ENCODE peak calls at places on chromosomes 11 and 22, in six cellular contexts. One of them, this sample, is unnamed.
A peak's percentile ranks its signal among the peaks of the same experiment; 100 is the strongest.

GRCh38 chr22:38271927-38272372 is 860 bp downstream of the TMEM184B start:
- DNase-seq in HCT116: no peak
- DNase-seq in CD4-positive, alpha-beta memory T cell: no peak
- DNase-seq in Karpas-422: no peak
- DNase-seq in naive thymus-derived CD4-positive, alpha-beta T cell: peak; percentile 28
- DNase-seq in AG04450: no peak
- DNase-seq in this sample: no peak

GRCh38 chr11:26930518-26931247 is 63.2 kb upstream of the FIBIN start:
- DNase-seq in CD4-positive, alpha-beta memory T cell: no peak
- DNase-seq in Karpas-422: no peak
- DNase-seq in HCT116: no peak
- DNase-seq in AG04450: no peak
- DNase-seq in naive thymus-derived CD4-positive, alpha-beta T cell: no peak
- DNase-seq in this sample: no peak

GRCh38 chr11:34346551-34346950 is 11.3 kb downstream of the ABTB2 start:
- DNase-seq in CD4-positive, alpha-beta memory T cell: no peak
- DNase-seq in Karpas-422: no peak
- DNase-seq in naive thymus-derived CD4-positive, alpha-beta T cell: no peak
- DNase-seq in AG04450: no peak
- DNase-seq in HCT116: no peak
- DNase-seq in this sample: no peak

GRCh38 chr22:37884420-37884819 is 21.7 kb upstream of the MICALL1 start:
- DNase-seq in HCT116: no peak
- DNase-seq in AG04450: no peak
- DNase-seq in Karpas-422: no peak
- DNase-seq in CD4-positive, alpha-beta memory T cell: no peak
- DNase-seq in naive thymus-derived CD4-positive, alpha-beta T cell: no peak
- DNase-seq in this sample: no peak

GRCh38 chr11:132051704-132052103 is 681.3 kb downstream of the NTM start:
- DNase-seq in AG04450: no peak
- DNase-seq in Karpas-422: no peak
- DNase-seq in CD4-positive, alpha-beta memory T cell: no peak
- DNase-seq in naive thymus-derived CD4-positive, alpha-beta T cell: no peak
- DNase-seq in HCT116: no peak
- DNase-seq in this sample: no peak

GRCh38 chr22:46764779-46765485 is 2.5 kb downstream of the TBC1D22A start:
- DNase-seq in Karpas-422: no peak
- DNase-seq in CD4-positive, alpha-beta memory T cell: no peak
- DNase-seq in AG04450: no peak
- DNase-seq in naive thymus-derived CD4-positive, alpha-beta T cell: no peak
- DNase-seq in HCT116: no peak
- DNase-seq in this sample: no peak

GRCh38 chr11:10770626-10771254 is 19.7 kb downstream of the CTR9 start:
- DNase-seq in naive thymus-derived CD4-positive, alpha-beta T cell: no peak
- DNase-seq in CD4-positive, alpha-beta memory T cell: no peak
- DNase-seq in HCT116: peak; percentile 29
- DNase-seq in Karpas-422: peak; percentile 76
- DNase-seq in AG04450: no peak
- DNase-seq in this sample: peak; percentile 36

GRCh38 chr11:96114178-96115070 is 190.5 kb upstream of the MTMR2 start:
- DNase-seq in Karpas-422: no peak
- DNase-seq in CD4-positive, alpha-beta memory T cell: no peak
- DNase-seq in naive thymus-derived CD4-positive, alpha-beta T cell: no peak
- DNase-seq in HCT116: no peak
- DNase-seq in AG04450: no peak
- DNase-seq in this sample: no peak

GRCh38 chr11:27545035-27545434 is 38.5 kb upstream of the LIN7C start:
- DNase-seq in Karpas-422: no peak
- DNase-seq in CD4-positive, alpha-beta memory T cell: no peak
- DNase-seq in HCT116: no peak
- DNase-seq in AG04450: no peak
- DNase-seq in naive thymus-derived CD4-positive, alpha-beta T cell: no peak
- DNase-seq in this sample: no peak

GRCh38 chr11:62269654-62270278 is at the start of gene SCGB2A2:
- DNase-seq in CD4-positive, alpha-beta memory T cell: no peak
- DNase-seq in Karpas-422: no peak
- DNase-seq in AG04450: no peak
- DNase-seq in naive thymus-derived CD4-positive, alpha-beta T cell: no peak
- DNase-seq in HCT116: peak; percentile 8
- DNase-seq in this sample: no peak

GRCh38 chr11:134276396-134277175 is 407 bp downstream of the GLB1L3 start:
- DNase-seq in HCT116: no peak
- DNase-seq in Karpas-422: no peak
- DNase-seq in naive thymus-derived CD4-positive, alpha-beta T cell: no peak
- DNase-seq in CD4-positive, alpha-beta memory T cell: no peak
- DNase-seq in AG04450: no peak
- DNase-seq in this sample: no peak

GRCh38 chr11:134277176-134278001 is 1.2 kb downstream of the GLB1L3 start:
- DNase-seq in naive thymus-derived CD4-positive, alpha-beta T cell: no peak
- DNase-seq in Karpas-422: no peak
- DNase-seq in HCT116: no peak
- DNase-seq in AG04450: no peak
- DNase-seq in CD4-positive, alpha-beta memory T cell: no peak
- DNase-seq in this sample: no peak

GRCh38 chr11:134273317-134273712 is 2.9 kb upstream of the GLB1L3 start:
- DNase-seq in CD4-positive, alpha-beta memory T cell: no peak
- DNase-seq in HCT116: no peak
- DNase-seq in Karpas-422: no peak
- DNase-seq in naive thymus-derived CD4-positive, alpha-beta T cell: no peak
- DNase-seq in AG04450: no peak
- DNase-seq in this sample: no peak

GRCh38 chr11:134275534-134276395 is at the start of gene GLB1L3:
- DNase-seq in HCT116: no peak
- DNase-seq in AG04450: no peak
- DNase-seq in Karpas-422: no peak
- DNase-seq in naive thymus-derived CD4-positive, alpha-beta T cell: peak; percentile 79
- DNase-seq in CD4-positive, alpha-beta memory T cell: peak; percentile 79
- DNase-seq in this sample: no peak

DNA sequence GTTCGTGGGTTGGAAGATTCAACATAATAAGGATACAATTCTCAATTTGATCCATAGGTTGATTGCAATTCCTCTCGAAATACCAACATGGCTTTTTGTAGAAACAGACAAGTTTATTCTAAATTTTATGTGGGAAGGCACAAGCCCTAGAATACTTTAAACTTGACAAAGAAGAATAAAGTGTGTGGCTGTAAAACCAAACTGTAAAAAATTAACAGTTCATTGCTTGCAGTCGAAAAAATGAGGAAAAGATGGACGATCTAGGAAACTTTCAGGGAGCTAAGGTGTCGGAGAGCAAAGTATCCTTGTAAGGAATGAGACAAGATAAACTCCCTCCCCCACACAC is 1.0 kb upstream of the GLB1L3 start:
- DNase-seq in HCT116: no peak
- DNase-seq in Karpas-422: no peak
- DNase-seq in AG04450: no peak
- DNase-seq in CD4-positive, alpha-beta memory T cell: no peak
- DNase-seq in naive thymus-derived CD4-positive, alpha-beta T cell: no peak
- DNase-seq in this sample: no peak
- H3K4me3 ChIP-seq in HCT116: no peak overlapping the region
- H3K4me3 ChIP-seq in Karpas-422: no peak overlapping the region
- H3K4me3 ChIP-seq in AG04450: no peak overlapping the region
- H3K4me3 ChIP-seq in CD4-positive, alpha-beta memory T cell: peak overlapping the region; percentile 85
- H3K4me3 ChIP-seq in naive thymus-derived CD4-positive, alpha-beta T cell: peak overlapping the region; percentile 93
- H3K4me3 ChIP-seq in this sample: no peak overlapping the region

GRCh38 chr11:107018902-107019493 is 722 bp upstream of the GUCY1A2 start:
- DNase-seq in CD4-positive, alpha-beta memory T cell: no peak
- DNase-seq in naive thymus-derived CD4-positive, alpha-beta T cell: no peak
- DNase-seq in Karpas-422: no peak
- DNase-seq in AG04450: peak; percentile 16
- DNase-seq in HCT116: no peak
- DNase-seq in this sample: peak; percentile 69
- H3K27ac ChIP-seq in CD4-positive, alpha-beta memory T cell: no peak overlapping the region
- H3K27ac ChIP-seq in naive thymus-derived CD4-positive, alpha-beta T cell: no peak overlapping the region
- H3K27ac ChIP-seq in Karpas-422: no peak overlapping the region
- H3K27ac ChIP-seq in AG04450: no peak overlapping the region
- H3K27ac ChIP-seq in HCT116: no peak overlapping the region
- H3K27ac ChIP-seq in this sample: no peak overlapping the region

GRCh38 chr11:75135021-75135650 is 15.8 kb upstream of the SLCO2B1 start:
- DNase-seq in CD4-positive, alpha-beta memory T cell: no peak
- DNase-seq in AG04450: no peak
- DNase-seq in Karpas-422: no peak
- DNase-seq in HCT116: no peak
- DNase-seq in naive thymus-derived CD4-positive, alpha-beta T cell: no peak
- DNase-seq in this sample: no peak

GRCh38 chr11:75132080-75132479 is 18.8 kb upstream of the SLCO2B1 start:
- DNase-seq in CD4-positive, alpha-beta memory T cell: no peak
- DNase-seq in AG04450: no peak
- DNase-seq in HCT116: no peak
- DNase-seq in naive thymus-derived CD4-positive, alpha-beta T cell: no peak
- DNase-seq in Karpas-422: no peak
- DNase-seq in this sample: no peak

DNA sequence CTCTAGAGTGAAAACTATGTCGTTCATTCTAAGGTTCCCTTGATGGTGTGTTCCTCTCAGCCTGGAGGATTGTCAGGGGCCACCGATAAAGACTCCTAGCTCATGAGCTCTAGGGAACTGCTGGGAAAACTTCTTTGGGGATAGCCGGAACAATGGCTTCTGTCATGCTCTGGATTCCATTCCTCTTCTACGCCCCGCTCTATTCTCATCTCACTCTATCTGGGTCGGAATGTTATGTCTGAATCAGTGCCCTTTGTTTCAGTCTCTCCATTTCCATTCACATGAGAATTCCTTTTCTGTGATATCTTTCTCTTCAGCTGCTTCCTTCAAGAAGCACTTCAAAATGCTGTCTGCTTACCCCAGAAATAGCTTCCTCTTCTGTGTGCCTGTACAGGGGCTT is 16.9 kb upstream of the SLCO2B1 start:
- DNase-seq in HCT116: no peak
- DNase-seq in CD4-positive, alpha-beta memory T cell: no peak
- DNase-seq in AG04450: no peak
- DNase-seq in naive thymus-derived CD4-positive, alpha-beta T cell: no peak
- DNase-seq in Karpas-422: no peak
- DNase-seq in this sample: no peak
- H3K4me3 ChIP-seq in HCT116: no peak overlapping the region
- H3K4me3 ChIP-seq in CD4-positive, alpha-beta memory T cell: no peak overlapping the region
- H3K4me3 ChIP-seq in AG04450: no peak overlapping the region
- H3K4me3 ChIP-seq in naive thymus-derived CD4-positive, alpha-beta T cell: no peak overlapping the region
- H3K4me3 ChIP-seq in Karpas-422: no peak overlapping the region
- H3K4me3 ChIP-seq in this sample: no peak overlapping the region

GRCh38 chr11:119336744-119337469 is 2.6 kb downstream of the RNF26 start:
- DNase-seq in naive thymus-derived CD4-positive, alpha-beta T cell: no peak
- DNase-seq in Karpas-422: no peak
- DNase-seq in CD4-positive, alpha-beta memory T cell: no peak
- DNase-seq in AG04450: no peak
- DNase-seq in HCT116: no peak
- DNase-seq in this sample: no peak

GRCh38 chr11:119338946-119339580 is 1.6 kb downstream of the C1QTNF5 start:
- DNase-seq in naive thymus-derived CD4-positive, alpha-beta T cell: no peak
- DNase-seq in CD4-positive, alpha-beta memory T cell: no peak
- DNase-seq in Karpas-422: no peak
- DNase-seq in AG04450: no peak
- DNase-seq in HCT116: no peak
- DNase-seq in this sample: no peak

GRCh38 chr11:119339581-119340334 is 925 bp downstream of the C1QTNF5 start:
- DNase-seq in CD4-positive, alpha-beta memory T cell: no peak
- DNase-seq in HCT116: no peak
- DNase-seq in AG04450: no peak
- DNase-seq in naive thymus-derived CD4-positive, alpha-beta T cell: no peak
- DNase-seq in Karpas-422: no peak
- DNase-seq in this sample: no peak

GRCh38 chr11:119337581-119338317 is 2.9 kb downstream of the C1QTNF5 start:
- DNase-seq in CD4-positive, alpha-beta memory T cell: no peak
- DNase-seq in HCT116: no peak
- DNase-seq in Karpas-422: no peak
- DNase-seq in AG04450: peak; percentile 88
- DNase-seq in naive thymus-derived CD4-positive, alpha-beta T cell: no peak
- DNase-seq in this sample: peak; percentile 56

GRCh38 chr11:119338318-119338890 is 2.3 kb downstream of the C1QTNF5 start:
- DNase-seq in Karpas-422: peak; percentile 84
- DNase-seq in CD4-positive, alpha-beta memory T cell: peak; percentile 57
- DNase-seq in naive thymus-derived CD4-positive, alpha-beta T cell: peak; percentile 65
- DNase-seq in HCT116: peak; percentile 39
- DNase-seq in AG04450: no peak
- DNase-seq in this sample: peak; percentile 60
- H3K27ac ChIP-seq in Karpas-422: no peak overlapping the region
- H3K27ac ChIP-seq in CD4-positive, alpha-beta memory T cell: no peak overlapping the region
- H3K27ac ChIP-seq in naive thymus-derived CD4-positive, alpha-beta T cell: no peak overlapping the region
- H3K27ac ChIP-seq in HCT116: no peak overlapping the region
- H3K27ac ChIP-seq in AG04450: peak overlapping the region; percentile 88
- H3K27ac ChIP-seq in this sample: no peak overlapping the region

GRCh38 chr11:14973621-14974020 is 1.5 kb upstream of the CALCA start:
- DNase-seq in AG04450: no peak
- DNase-seq in CD4-positive, alpha-beta memory T cell: peak; percentile 26
- DNase-seq in HCT116: no peak
- DNase-seq in Karpas-422: no peak
- DNase-seq in naive thymus-derived CD4-positive, alpha-beta T cell: peak; percentile 19
- DNase-seq in this sample: no peak
- H3K4me3 ChIP-seq in AG04450: no peak overlapping the region
- H3K4me3 ChIP-seq in CD4-positive, alpha-beta memory T cell: peak overlapping the region; percentile 0
- H3K4me3 ChIP-seq in HCT116: no peak overlapping the region
- H3K4me3 ChIP-seq in Karpas-422: no peak overlapping the region
- H3K4me3 ChIP-seq in naive thymus-derived CD4-positive, alpha-beta T cell: peak overlapping the region; percentile 47
- H3K4me3 ChIP-seq in this sample: no peak overlapping the region

GRCh38 chr11:47987310-47987709 is 7.0 kb downstream of the PTPRJ start:
- DNase-seq in HCT116: no peak
- DNase-seq in CD4-positive, alpha-beta memory T cell: no peak
- DNase-seq in naive thymus-derived CD4-positive, alpha-beta T cell: no peak
- DNase-seq in AG04450: no peak
- DNase-seq in Karpas-422: no peak
- DNase-seq in this sample: no peak

GRCh38 chr11:47986742-47987141 is 6.4 kb downstream of the PTPRJ start:
- DNase-seq in CD4-positive, alpha-beta memory T cell: no peak
- DNase-seq in AG04450: no peak
- DNase-seq in naive thymus-derived CD4-positive, alpha-beta T cell: no peak
- DNase-seq in HCT116: peak; percentile 79
- DNase-seq in Karpas-422: peak; percentile 40
- DNase-seq in this sample: no peak

GRCh38 chr11:47989779-47990178 is 9.4 kb downstream of the PTPRJ start:
- DNase-seq in HCT116: no peak
- DNase-seq in CD4-positive, alpha-beta memory T cell: no peak
- DNase-seq in AG04450: no peak
- DNase-seq in naive thymus-derived CD4-positive, alpha-beta T cell: no peak
- DNase-seq in Karpas-422: peak; percentile 39
- DNase-seq in this sample: no peak

GRCh38 chr11:47986219-47986618 is 5.9 kb downstream of the PTPRJ start:
- DNase-seq in HCT116: no peak
- DNase-seq in Karpas-422: peak; percentile 40
- DNase-seq in AG04450: no peak
- DNase-seq in CD4-positive, alpha-beta memory T cell: no peak
- DNase-seq in naive thymus-derived CD4-positive, alpha-beta T cell: no peak
- DNase-seq in this sample: no peak

GRCh38 chr11:47987781-47988180 is 7.4 kb downstream of the PTPRJ start:
- DNase-seq in CD4-positive, alpha-beta memory T cell: no peak
- DNase-seq in AG04450: no peak
- DNase-seq in naive thymus-derived CD4-positive, alpha-beta T cell: no peak
- DNase-seq in Karpas-422: peak; percentile 53
- DNase-seq in HCT116: no peak
- DNase-seq in this sample: no peak
- H3K27ac ChIP-seq in CD4-positive, alpha-beta memory T cell: no peak overlapping the region
- H3K27ac ChIP-seq in AG04450: no peak overlapping the region
- H3K27ac ChIP-seq in naive thymus-derived CD4-positive, alpha-beta T cell: no peak overlapping the region
- H3K27ac ChIP-seq in Karpas-422: peak overlapping the region; percentile 90
- H3K27ac ChIP-seq in HCT116: peak overlapping the region; percentile 79
- H3K27ac ChIP-seq in this sample: no peak overlapping the region

This sample was measured in SJCRH30.